ENCODE peak calls at places on chromosomes 4 and X, in seven cellular contexts. T, X, B, Q, K, U and N are unnamed samples.

GRCh38 chrX:23770142-23770541 is 12.8 kb upstream of the SAT1 start:
- DNase-seq in B (no peak), X (no peak), T (no peak), K (no peak), Q (no peak), U (no peak), N (no peak)

GRCh38 chr4:186948361-186949291 is 225.0 kb upstream of the FAT1 start:
- DNase-seq in K (no peak), Q (no peak), B (no peak), U (no peak), T (no peak), X (peak), N (no peak)

GRCh38 chr4:56787380-56787779 is 34.1 kb downstream of the SPINK2 start:
- DNase-seq in T (no peak), B (no peak), K (no peak), X (peak), U (no peak), Q (no peak), N (no peak)

GRCh38 chr4:42594880-42595279 is 62.0 kb downstream of the ATP8A1 start:
- DNase-seq in X (no peak), B (no peak), K (no peak), U (no peak), T (no peak), Q (no peak), N (no peak)

GRCh38 chr4:164945146-164945545 is 32.3 kb downstream of the TRIM61 start:
- DNase-seq in X (no peak), U (no peak), Q (no peak), K (no peak), B (no peak), T (no peak), N (no peak)

GRCh38 chr4:44319129-44319528 is 129.5 kb downstream of the KCTD8 start:
- DNase-seq in K (no peak), U (no peak), T (no peak), Q (no peak), X (peak), B (no peak), N (no peak)

GRCh38 chr4:88613417-88613875 is 21.2 kb downstream of the HERC3 start:
- DNase-seq in X (no peak), Q (peak), U (no peak), B (no peak), K (peak), T (no peak), N (no peak)

GRCh38 chr4:8818063-8818881 is 53.4 kb downstream of the HMX1 start:
- DNase-seq in B (no peak), Q (no peak), X (peak), T (peak), U (no peak), K (no peak), N (no peak)

GRCh38 chr4:33013280-33013679 is 2293.1 kb downstream of the PCDH7 start:
- DNase-seq in B (no peak), U (no peak), T (no peak), K (no peak), Q (no peak), X (no peak), N (no peak)

GRCh38 chrX:53246231-53246630 is 21.2 kb upstream of the KDM5C start:
- DNase-seq in Q (no peak), B (no peak), X (no peak), K (no peak), U (no peak), T (no peak), N (no peak)

GRCh38 chr4:183422962-183423653 is 21.3 kb upstream of the CDKN2AIP start:
- DNase-seq in X (no peak), K (no peak), T (no peak), B (no peak), Q (no peak), U (no peak), N (no peak)

GRCh38 chrX:69195810-69196209 is 30.6 kb upstream of the PJA1 start:
- DNase-seq in B (no peak), X (no peak), Q (no peak), K (no peak), U (no peak), T (no peak), N (no peak)

GRCh38 chrX:40476958-40477357 is 103.8 kb upstream of the ATP6AP2 start:
- DNase-seq in Q (no peak), B (no peak), X (no peak), U (no peak), T (no peak), K (no peak), N (no peak)

GRCh38 chr4:137307806-137308205 is 224.5 kb downstream of the PCDH18 start:
- DNase-seq in U (no peak), X (no peak), Q (no peak), T (no peak), K (no peak), B (no peak), N (no peak)

GRCh38 chrX:119685225-119686066 is 7.5 kb downstream of the SEPTIN6 start:
- DNase-seq in Q (no peak), B (no peak), K (peak), X (no peak), T (no peak), U (no peak), N (peak)

GRCh38 chr4:41819621-41820020 is 71.1 kb upstream of the PHOX2B start:
- DNase-seq in K (no peak), X (no peak), B (no peak), Q (no peak), U (no peak), T (no peak), N (no peak)

GRCh38 chr4:142703694-142704309 is 142.3 kb downstream of the INPP4B start:
- DNase-seq in T (no peak), Q (peak), B (no peak), K (no peak), U (no peak), X (no peak), N (peak)

GRCh38 chr4:41877020-41877796 is 58.0 kb upstream of the TMEM33 start:
- DNase-seq in B (no peak), X (no peak), Q (no peak), T (no peak), K (no peak), U (no peak), N (no peak)

GRCh38 chrX:26778320-26778888 is 562.4 kb downstream of the MAGEB5 start:
- DNase-seq in B (no peak), Q (no peak), T (no peak), K (no peak), X (peak), U (no peak), N (no peak)

GRCh38 chr4:111836601-111837000 is 308.7 kb upstream of the FAM241A start:
- DNase-seq in B (no peak), Q (no peak), K (no peak), U (no peak), X (no peak), T (no peak), N (no peak)

GRCh38 chr4:5051692-5052423 is 578 bp downstream of the STK32B start:
- DNase-seq in Q (no peak), B (peak), X (peak), U (no peak), T (no peak), K (no peak), N (no peak)

GRCh38 chrX:119989905-119990408 is 46.4 kb upstream of the NKAP start:
- DNase-seq in K (no peak), B (no peak), Q (no peak), U (no peak), X (peak), T (no peak), N (no peak)

GRCh38 chr4:7827566-7827965 is 112.1 kb downstream of the AFAP1 start:
- DNase-seq in T (no peak), X (no peak), B (no peak), U (no peak), K (no peak), Q (no peak), N (no peak)

GRCh38 chr4:138226351-138226750 is 15.8 kb downstream of the SLC7A11 start:
- DNase-seq in B (no peak), X (no peak), K (no peak), U (no peak), Q (no peak), T (no peak), N (no peak)

GRCh38 chrX:28920554-28920953 is 333.3 kb downstream of the IL1RAPL1 start:
- DNase-seq in K (no peak), U (no peak), T (no peak), B (no peak), Q (no peak), X (no peak), N (no peak)

GRCh38 chr4:2062808-2063524 is 3.8 kb downstream of the NAT8L start:
- DNase-seq in T (no peak), Q (no peak), X (no peak), K (no peak), B (peak), U (no peak), N (no peak)

GRCh38 chr4:14259926-14260325 is 632.4 kb upstream of the BOD1L1 start:
- DNase-seq in X (no peak), B (no peak), K (no peak), U (no peak), Q (no peak), T (no peak), N (no peak)

GRCh38 chrX:109537324-109537665 is 651 bp downstream of the NXT2 start:
- DNase-seq in B (no peak), T (peak), U (no peak), X (no peak), K (no peak), Q (no peak), N (no peak)

GRCh38 chr4:187118731-187119130 is 395.1 kb upstream of the FAT1 start:
- DNase-seq in X (no peak), U (no peak), K (no peak), B (no peak), T (no peak), Q (no peak), N (no peak)

GRCh38 chr4:77695769-77696168 is 90.1 kb downstream of the CXCL13 start:
- DNase-seq in B (no peak), Q (no peak), X (no peak), U (no peak), T (no peak), K (no peak), N (no peak)

GRCh38 chrX:54808109-54808604 is 612 bp downstream of the MAGED2 start:
- DNase-seq in K (peak), U (peak), Q (peak), T (peak), X (peak), B (peak), N (no peak)

GRCh38 chrX:131477498-131477897 is 66.4 kb upstream of the OR13H1 start:
- DNase-seq in T (no peak), B (no peak), X (peak), U (no peak), Q (no peak), K (no peak), N (no peak)

GRCh38 chrX:53561912-53562311 is 124.6 kb downstream of the HUWE1 start:
- DNase-seq in B (no peak), T (no peak), Q (no peak), U (no peak), K (no peak), X (no peak), N (no peak)

GRCh38 chrX:63453571-63453970 is 102.4 kb upstream of the SPIN4 start:
- DNase-seq in Q (no peak), T (no peak), X (no peak), U (no peak), K (no peak), B (no peak), N (no peak)

GRCh38 chrX:97026406-97026805 is 142.7 kb downstream of the RPA4 start:
- DNase-seq in Q (no peak), T (no peak), K (no peak), X (peak), B (no peak), U (no peak), N (no peak)

GRCh38 chr4:184383497-184384055 is 90.8 kb downstream of the IRF2 start:
- DNase-seq in X (no peak), Q (no peak), T (no peak), U (no peak), K (no peak), B (no peak), N (no peak)

GRCh38 chr4:16027114-16027513 is 56.7 kb downstream of the PROM1 start:
- DNase-seq in X (no peak), Q (no peak), K (no peak), T (no peak), B (no peak), U (no peak), N (no peak)

GRCh38 chr4:12674184-12674583 is 810.0 kb downstream of the RAB28 start:
- DNase-seq in U (no peak), K (no peak), X (no peak), Q (no peak), B (no peak), T (no peak), N (no peak)